ENCODE peak calls at places on chromosomes 3 and 15, in four cellular contexts. V is stimulated activated CD4-positive, alpha-beta T cell treated with anti-CD3 and anti-CD28 coated beads, Interleukin-4, amount 100 ng/mL, for 1 hour; H is activated CD8-positive, alpha-beta memory T cell treated with anti-CD3 and anti-CD28 coated beads for 4 hours; A is left ventricle myocardium superior. G is an unnamed sample.

GRCh38 chr3:68919000-68919399 is 13.3 kb downstream of the TAFA4 start:
- DNase-seq in A (no peak), V (no peak), H (no peak), G (no peak)

GRCh38 chr3:9111349-9112265 is 137.8 kb downstream of the SRGAP3 start:
- DNase-seq in A (peak; percentile 57), H (no peak), V (no peak), G (peak; percentile 62)

GRCh38 chr3:33152363-33153360 is 38.8 kb downstream of the CRTAP start:
- DNase-seq in A (no peak), V (no peak), H (no peak), G (no peak)

GRCh38 chr3:152331018-152331541 is 62.4 kb downstream of the MBNL1 start:
- DNase-seq in A (no peak), V (no peak), H (no peak), G (no peak)

GRCh38 chr3:187287231-187287630 is 4.3 kb downstream of the MASP1 start:
- DNase-seq in A (no peak), H (no peak), V (no peak), G (no peak)

GRCh38 chr3:116288480-116288879 is 156.8 kb downstream of the LSAMP start:
- DNase-seq in H (no peak), V (no peak), A (no peak), G (no peak)

GRCh38 chr3:112967828-112968227 is 7.1 kb downstream of the CD200R1 start:
- DNase-seq in H (no peak), V (no peak), A (no peak), G (no peak)

GRCh38 chr3:24060055-24060454 is 115.0 kb downstream of the NR1D2 start:
- DNase-seq in H (no peak), A (no peak), V (no peak), G (peak; percentile 16)

GRCh38 chr3:52528596-52529375 is 4.9 kb downstream of the NT5DC2 start:
- DNase-seq in V (peak; percentile 1), H (no peak), A (peak; percentile 34), G (no peak)

GRCh38 chr3:19148768-19149091 is 420 bp downstream of the KCNH8 start:
- DNase-seq in V (no peak), H (no peak), A (no peak), G (no peak)

GRCh38 chr3:45942051-45942825 is 1.0 kb upstream of the CXCR6 start:
- DNase-seq in H (no peak), A (peak; percentile 29), V (no peak), G (no peak)

GRCh38 chr3:139173372-139174108 is 128.8 kb upstream of the PRR23C start:
- DNase-seq in H (no peak), A (no peak), V (no peak), G (no peak)

GRCh38 chr3:159886050-159886449 is 102.6 kb upstream of the IL12A start:
- DNase-seq in H (no peak), V (no peak), A (no peak), G (no peak)

GRCh38 chr3:79994397-79994796 is 226.6 kb upstream of the ROBO1 start:
- DNase-seq in A (no peak), V (no peak), H (no peak), G (no peak)

GRCh38 chr15:69393831-69394491 is 20.2 kb upstream of the KIF23 start:
- DNase-seq in H (no peak), A (no peak), V (no peak), G (no peak)

G was measured in testis.